ENCODE peak calls at places on chromosome 16, in four cellular contexts. X, V, N and J are unnamed samples.

GRCh38 chr16:24836836-24837235 is 8.9 kb upstream of the SLC5A11 start:
- DNase-seq in X (no peak), V (no peak), N (no peak), J (no peak)

GRCh38 chr16:59385953-59386352 is 651.8 kb upstream of the GOT2 start:
- DNase-seq in X (no peak), V (no peak), N (peak; percentile 63), J (no peak)

GRCh38 chr16:17367932-17368331 is 102.8 kb downstream of the XYLT1 start:
- DNase-seq in X (no peak), V (no peak), N (peak; percentile 13), J (no peak)

GRCh38 chr16:51237207-51237606 is 86.1 kb upstream of the SALL1 start:
- DNase-seq in X (no peak), V (no peak), N (no peak), J (no peak)

GRCh38 chr16:74499114-74499513 is 77.8 kb upstream of the CLEC18B start:
- DNase-seq in X (no peak), V (no peak), N (no peak), J (no peak)

GRCh38 chr16:48101069-48101674 is 54.6 kb downstream of the ABCC12 start:
- DNase-seq in X (no peak), V (peak; percentile 71), N (no peak), J (peak; percentile 76)

GRCh38 chr16:13672196-13672595 is 247.8 kb upstream of the ERCC4 start:
- DNase-seq in X (no peak), V (no peak), N (no peak), J (no peak)

GRCh38 chr16:48511071-48511540 is 98.9 kb downstream of the N4BP1 start:
- DNase-seq in X (no peak), V (no peak), N (peak; percentile 10), J (no peak)

GRCh38 chr16:30992931-30993816 is 8.2 kb downstream of the HSD3B7 start:
- DNase-seq in X (no peak), V (no peak), N (no peak), J (no peak)

GRCh38 chr16:29313559-29313887 is 93.0 kb downstream of the NPIPB11 start:
- DNase-seq in X (no peak), V (no peak), N (no peak), J (no peak)

GRCh38 chr16:29311636-29312344 is 94.7 kb downstream of the NPIPB11 start:
- DNase-seq in X (no peak), V (no peak), N (no peak), J (no peak)

GRCh38 chr16:29308644-29309546 is 97.6 kb downstream of the NPIPB11 start:
- DNase-seq in X (no peak), V (no peak), N (no peak), J (no peak)

GRCh38 chr16:29312835-29313558 is 93.5 kb downstream of the NPIPB11 start:
- DNase-seq in X (no peak), V (no peak), N (no peak), J (no peak)

GRCh38 chr16:29310852-29311314 is 95.6 kb downstream of the NPIPB11 start:
- DNase-seq in X (peak; percentile 75), V (no peak), N (no peak), J (no peak)
- TF ChIP-seq CTCF in X (peak; percentile 71), V (no peak), N (peak; percentile 31), J (no peak)

DNA sequence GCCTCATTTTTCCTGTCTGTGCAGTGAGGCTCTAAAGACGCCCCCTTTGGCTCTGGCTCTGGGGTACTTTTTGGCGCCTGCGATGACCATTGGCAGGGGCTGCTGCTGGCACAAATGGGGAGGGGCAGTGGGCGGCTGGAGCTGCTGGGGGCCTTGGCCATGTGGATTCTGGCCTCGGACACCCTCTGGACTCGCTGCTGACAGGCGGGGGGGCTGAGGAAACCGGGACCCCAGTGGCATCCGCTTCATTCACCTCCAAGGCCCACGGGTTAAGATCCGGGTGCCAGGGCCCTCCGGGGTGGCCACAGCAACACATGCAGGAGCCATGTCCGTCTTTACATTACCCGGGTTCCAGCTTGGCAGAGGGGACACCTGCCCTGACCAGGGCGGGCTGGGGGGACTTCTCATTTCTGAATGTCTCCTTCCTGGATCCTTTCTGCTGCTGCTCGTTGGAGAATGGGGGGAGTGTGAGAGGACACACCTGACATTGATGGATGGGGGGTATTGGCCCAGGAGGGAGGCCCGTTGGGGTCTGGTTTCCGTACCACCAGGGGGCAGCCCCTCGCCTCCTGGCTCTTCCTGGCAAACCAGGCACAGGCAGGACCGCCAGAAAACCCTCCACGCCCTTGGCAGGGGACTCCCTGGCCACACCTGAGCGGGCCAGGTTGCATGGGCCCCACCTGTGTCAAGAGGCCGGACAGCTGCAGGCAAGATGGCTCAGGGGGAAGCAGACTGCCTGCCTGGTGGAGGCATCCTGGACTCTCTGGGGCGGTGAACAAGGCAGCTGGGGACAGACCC is 21.8 kb downstream of the GSE1 start:
- DNase-seq in X (no peak), V (no peak), N (no peak), J (no peak)
- TF ChIP-seq CTCF in X (no peak), V (no peak), N (peak; percentile 53), J (no peak)

GRCh38 chr16:56909484-56910113 is 22.3 kb upstream of the HERPUD1 start:
- DNase-seq in X (no peak), V (no peak), N (no peak), J (no peak)
- TF ChIP-seq CTCF in X (no peak), V (no peak), N (no peak), J (no peak)

DNA sequence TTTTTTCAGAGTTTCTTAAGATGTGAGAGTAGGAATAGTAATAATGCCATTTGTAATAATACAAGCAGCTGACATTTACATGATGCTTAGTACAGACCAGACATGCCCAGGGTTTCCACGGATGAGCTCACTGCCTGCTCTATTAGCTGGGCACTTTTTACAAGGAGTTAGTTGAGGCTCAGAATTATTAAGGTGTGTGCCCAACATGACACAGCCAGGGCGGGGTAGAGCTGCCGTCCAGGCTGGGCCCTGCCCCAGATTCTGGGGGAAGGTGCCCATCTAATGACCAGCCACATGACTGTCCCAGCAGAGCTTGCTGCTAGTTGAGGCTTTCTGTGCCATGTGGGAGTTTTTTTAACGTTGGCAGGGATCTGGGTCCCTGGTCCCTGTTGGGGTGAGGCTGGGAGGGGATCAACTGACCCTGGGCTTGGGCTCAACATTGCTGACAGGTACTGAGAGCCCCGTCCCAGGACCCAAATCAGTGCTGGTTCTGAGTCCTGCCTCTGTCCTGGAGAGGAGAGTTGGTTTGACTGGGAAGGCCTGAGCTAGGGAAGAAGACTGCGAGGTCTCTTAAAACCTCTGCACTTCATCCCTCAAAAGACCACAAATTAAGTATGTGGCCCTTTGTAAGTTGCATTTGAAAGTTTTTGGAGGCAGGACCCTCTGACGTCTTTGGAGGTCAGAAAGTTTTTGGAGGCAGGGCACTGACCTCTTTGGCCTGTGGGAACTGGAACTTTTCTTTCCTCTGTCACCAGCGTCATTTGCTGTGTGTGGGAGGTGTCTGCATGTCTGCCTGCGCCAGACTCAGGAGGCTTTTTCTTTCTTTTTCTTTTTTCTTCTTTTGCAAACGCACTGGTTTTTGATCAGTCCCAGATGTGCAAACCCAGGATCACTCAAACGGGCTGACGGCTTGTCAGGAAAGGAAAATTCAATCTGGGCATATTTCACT is 2.2 kb downstream of the CRISPLD2 start:
- DNase-seq in X (no peak), V (no peak), N (no peak), J (no peak)
- TF ChIP-seq CTCF in X (no peak), V (no peak), N (no peak), J (no peak)

GRCh38 chr16:84047626-84048025 is 5.0 kb upstream of the SLC38A8 start:
- DNase-seq in X (no peak), V (no peak), N (no peak), J (no peak)

GRCh38 chr16:84049403-84050060 is 6.9 kb upstream of the SLC38A8 start:
- DNase-seq in X (peak; percentile 6), V (no peak), N (no peak), J (no peak)

GRCh38 chr16:84048871-84049270 is 6.3 kb upstream of the SLC38A8 start:
- DNase-seq in X (no peak), V (no peak), N (no peak), J (no peak)

GRCh38 chr16:84047206-84047605 is 4.6 kb upstream of the SLC38A8 start:
- DNase-seq in X (no peak), V (no peak), N (no peak), J (no peak)

DNA sequence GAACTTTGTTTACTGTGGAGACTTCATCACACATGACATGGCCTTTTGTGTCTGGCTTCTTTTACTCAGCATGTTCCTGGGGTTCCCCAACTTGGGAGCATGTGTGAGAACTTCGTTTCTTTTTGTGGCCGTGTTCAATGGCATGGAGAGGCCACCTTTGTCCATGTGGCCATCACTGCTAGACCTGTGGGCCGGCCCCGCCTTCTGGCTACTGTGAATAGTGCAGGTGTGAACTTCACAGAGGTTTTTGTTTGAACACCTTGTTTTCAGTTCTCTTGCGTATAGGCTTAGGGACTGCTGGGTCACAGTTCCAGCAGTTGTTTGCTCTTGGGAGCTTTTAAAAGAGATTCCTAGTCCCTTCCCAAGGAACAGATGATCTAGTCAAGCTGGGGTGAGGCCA is 5.7 kb upstream of the SLC38A8 start:
- DNase-seq in X (peak; percentile 95), V (no peak), N (no peak), J (no peak)
- TF ChIP-seq CTCF in X (peak; percentile 43), V (no peak), N (peak; percentile 30), J (no peak)

DNA sequence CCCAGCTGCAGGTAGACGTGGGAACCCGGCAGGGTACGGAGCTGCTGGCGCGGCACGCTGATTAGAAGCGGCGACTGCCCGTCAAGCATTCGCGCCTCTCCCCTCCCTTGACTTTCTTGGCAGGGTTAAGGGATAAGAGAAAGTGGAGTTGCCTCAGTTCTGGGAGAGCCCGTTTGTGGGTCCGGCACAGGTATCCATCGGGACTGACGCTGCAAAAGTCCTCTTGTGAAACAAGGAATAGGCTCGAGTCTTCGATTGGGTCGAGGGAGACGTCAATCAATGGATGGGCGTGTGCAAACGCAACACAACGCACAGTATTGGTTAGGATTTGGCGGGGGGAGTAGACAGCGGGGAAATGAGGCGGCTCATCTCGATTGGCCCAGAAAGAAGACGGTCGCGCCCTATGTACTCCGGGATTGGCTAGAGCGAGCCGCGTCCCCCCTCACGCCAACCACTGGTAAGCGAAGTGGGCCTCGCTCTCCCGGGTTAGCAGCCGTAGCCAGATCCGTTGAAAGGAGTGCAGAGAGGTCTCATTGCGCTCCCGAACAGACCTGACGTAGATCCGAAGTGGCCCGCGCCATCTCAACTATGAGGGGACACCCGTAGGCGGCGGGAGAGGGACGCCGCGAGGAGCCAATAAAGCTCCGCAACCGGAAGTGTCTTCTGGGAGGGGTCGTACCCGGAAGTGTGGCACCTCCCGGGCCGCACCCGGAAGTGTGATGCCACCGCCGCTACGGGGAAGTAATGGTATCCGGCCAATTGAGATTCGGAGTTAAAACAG is at the start of gene MON1B:
- DNase-seq in X (peak; percentile 99), V (peak; percentile 96), N (peak; percentile 99), J (peak; percentile 97)
- TF ChIP-seq CTCF in X (no peak), V (no peak), N (no peak), J (no peak)

GRCh38 chr16:62249069-62249468 is 212.8 kb upstream of the CDH8 start:
- DNase-seq in X (no peak), V (no peak), N (no peak), J (no peak)
- TF ChIP-seq CTCF in X (no peak), V (no peak), N (no peak), J (no peak)